ENCODE peak calls at places on chromosomes 12 and 14, in five cellular contexts. Z is H1, K is H9, A is mesenchymal stem cell, J is trophoblast cell. S is an unnamed sample.

GRCh38 chr14:49634547-49635334 is at the start of gene DNAAF2:
- DNase-seq in K (peak), Z (peak), J (peak), A (peak), S (peak)

GRCh38 chr14:104574978-104575377 is 4.6 kb upstream of the C14orf180 start:
- DNase-seq in A (no peak), Z (no peak), J (no peak), K (no peak), S (no peak)

GRCh38 chr14:60324837-60325236 is 75.8 kb downstream of the PPM1A start:
- DNase-seq in A (no peak), J (no peak), Z (no peak), K (no peak), S (no peak)

GRCh38 chr12:21774358-21775129 is at the start of gene KCNJ8:
- DNase-seq in K (peak), J (no peak), Z (peak), A (peak), S (peak)

GRCh38 chr14:63542231-63542999 is 762 bp downstream of the PPP2R5E start:
- DNase-seq in J (peak), K (peak), A (peak), Z (peak), S (peak)

GRCh38 chr14:31947076-31947475 is 130.0 kb upstream of the ARHGAP5 start:
- DNase-seq in K (no peak), J (peak), Z (no peak), A (no peak), S (no peak)

GRCh38 chr12:125454786-125455450 is 389.7 kb downstream of the AACS start:
- DNase-seq in Z (no peak), J (no peak), A (no peak), K (no peak), S (peak)

GRCh38 chr12:16564675-16565074 is 41.3 kb downstream of the LMO3 start:
- DNase-seq in A (no peak), Z (no peak), J (no peak), K (no peak), S (no peak)

GRCh38 chr12:68856510-68856909 is 48.5 kb downstream of the MDM2 start:
- DNase-seq in J (no peak), K (no peak), Z (no peak), A (no peak), S (no peak)

GRCh38 chr14:61749867-61750266 is 12.4 kb upstream of the SNAPC1 start:
- DNase-seq in A (peak), K (no peak), J (no peak), Z (no peak), S (no peak)

GRCh38 chr14:45426685-45427282 is 173.8 kb upstream of the MIS18BP1 start:
- DNase-seq in K (peak), A (peak), J (peak), Z (no peak), S (peak)

GRCh38 chr14:102591372-102591943 is 991 bp upstream of the RCOR1 start:
- DNase-seq in K (no peak), Z (peak), J (no peak), A (peak), S (no peak)

GRCh38 chr12:68483592-68484373 is 126.9 kb upstream of the RAP1B start:
- DNase-seq in K (no peak), Z (no peak), A (peak), J (no peak), S (no peak)

GRCh38 chr14:61462566-61463195 is 141.3 kb downstream of the PRKCH start:
- DNase-seq in Z (peak), J (no peak), K (no peak), A (peak), S (no peak)

GRCh38 chr14:57295261-57295660 is 26.5 kb downstream of the AP5M1 start:
- DNase-seq in A (no peak), J (no peak), Z (no peak), K (no peak), S (no peak)

GRCh38 chr12:108446766-108447165 is 68.3 kb upstream of the FICD start:
- DNase-seq in K (no peak), A (peak), J (peak), Z (no peak), S (no peak)

GRCh38 chr12:6372403-6373003 is 2.9 kb downstream of the SCNN1A start:
- DNase-seq in A (peak), Z (no peak), K (no peak), J (peak), S (no peak)

GRCh38 chr12:65875635-65876034 is 51.4 kb downstream of the HMGA2 start:
- DNase-seq in K (no peak), Z (no peak), J (no peak), A (peak), S (no peak)

GRCh38 chr12:75816892-75817291 is 214.7 kb downstream of the PHLDA1 start:
- DNase-seq in A (peak), J (no peak), Z (no peak), K (no peak), S (no peak)

GRCh38 chr12:46494424-46494823 is 121.9 kb upstream of the SLC38A2 start:
- DNase-seq in Z (no peak), K (no peak), J (peak), A (peak), S (peak)

GRCh38 chr12:49549735-49550710 is 11.2 kb downstream of the KCNH3 start:
- DNase-seq in A (no peak), K (no peak), J (no peak), Z (no peak), S (no peak)

DNA sequence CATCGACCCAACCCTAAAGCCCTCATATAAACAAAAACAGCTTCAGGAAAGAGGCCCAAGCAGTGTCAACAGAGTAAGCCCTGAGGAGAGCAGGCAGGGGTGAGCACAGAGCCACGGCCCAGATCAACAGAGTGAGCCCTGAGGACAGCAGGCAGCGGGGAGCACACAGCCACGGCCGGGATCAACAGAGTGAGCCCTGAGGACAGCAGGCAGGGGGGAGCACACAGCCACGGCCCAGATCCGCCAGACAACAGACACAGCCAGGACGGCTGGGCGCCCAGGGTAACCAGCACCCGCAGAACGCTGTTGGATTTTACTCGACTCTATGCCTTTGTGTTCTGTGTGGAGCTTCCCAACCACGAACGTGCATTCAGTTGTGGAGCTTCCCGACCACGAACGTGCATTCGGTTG is 15.0 kb downstream of the CCDC85C start:
- DNase-seq in J (peak), A (peak), K (no peak), Z (no peak), S (no peak)
- H3K23ac ChIP-seq in J (no peak), A (no peak), K (no peak), Z (no peak), S (peak)

GRCh38 chr12:8970432-8970831 is 18.9 kb upstream of the KLRG1 start:
- DNase-seq in K (no peak), J (no peak), A (no peak), Z (no peak), S (no peak)
- H3K14ac ChIP-seq in K (no peak), J (no peak), A (no peak), Z (no peak), S (no peak)

GRCh38 chr14:55954108-55954507 is 164.1 kb upstream of the PELI2 start:
- DNase-seq in A (no peak), J (peak), K (no peak), Z (no peak), S (no peak)

GRCh38 chr14:55955175-55955574 is 163.0 kb upstream of the PELI2 start:
- DNase-seq in K (no peak), Z (no peak), A (no peak), J (no peak), S (no peak)

GRCh38 chr14:55949708-55950107 is 168.5 kb upstream of the PELI2 start:
- DNase-seq in A (no peak), J (no peak), Z (no peak), K (no peak), S (no peak)

GRCh38 chr14:55948399-55948798 is 169.8 kb upstream of the PELI2 start:
- DNase-seq in Z (no peak), A (no peak), J (no peak), K (no peak), S (no peak)

GRCh38 chr14:55951366-55952206 is 166.6 kb upstream of the PELI2 start:
- DNase-seq in K (no peak), J (no peak), Z (no peak), A (no peak), S (peak)
- H2BK12ac ChIP-seq in K (no peak), J (no peak), Z (no peak), A (no peak), S (no peak)

DNA sequence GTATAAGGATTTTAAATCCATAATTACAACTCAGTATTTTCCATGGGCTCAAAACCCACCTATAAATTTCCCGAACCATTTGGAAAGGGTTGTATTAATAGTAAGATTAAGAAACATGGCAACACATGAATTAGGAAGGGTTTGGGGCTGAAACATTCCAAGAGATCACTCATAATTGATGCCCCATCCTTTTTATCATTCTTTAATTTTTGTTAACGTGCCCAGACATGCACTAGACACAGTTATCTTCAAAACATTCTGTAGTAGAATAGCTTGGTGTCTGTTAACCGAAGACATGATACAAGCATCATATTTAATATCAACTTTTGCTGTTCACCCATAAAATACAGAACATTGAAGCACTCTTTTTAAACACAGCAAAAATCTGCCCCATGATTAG is 106.8 kb upstream of the FRMD6 start:
- DNase-seq in A (no peak), K (no peak), Z (no peak), J (no peak), S (no peak)
- H3K23ac ChIP-seq in A (no peak), K (no peak), Z (no peak), J (no peak), S (no peak)

GRCh38 chr12:128286970-128287369 is 20.0 kb downstream of the TMEM132C start:
- DNase-seq in Z (no peak), J (peak), A (no peak), K (no peak), S (no peak)
- H3K14ac ChIP-seq in Z (no peak), J (no peak), A (no peak), K (no peak), S (no peak)

GRCh38 chr12:44162961-44163360 is 327.1 kb downstream of the TMEM117 start:
- DNase-seq in K (no peak), Z (no peak), J (no peak), A (no peak), S (no peak)
- H2BK12ac ChIP-seq in K (no peak), Z (no peak), J (no peak), A (no peak), S (no peak)

DNA sequence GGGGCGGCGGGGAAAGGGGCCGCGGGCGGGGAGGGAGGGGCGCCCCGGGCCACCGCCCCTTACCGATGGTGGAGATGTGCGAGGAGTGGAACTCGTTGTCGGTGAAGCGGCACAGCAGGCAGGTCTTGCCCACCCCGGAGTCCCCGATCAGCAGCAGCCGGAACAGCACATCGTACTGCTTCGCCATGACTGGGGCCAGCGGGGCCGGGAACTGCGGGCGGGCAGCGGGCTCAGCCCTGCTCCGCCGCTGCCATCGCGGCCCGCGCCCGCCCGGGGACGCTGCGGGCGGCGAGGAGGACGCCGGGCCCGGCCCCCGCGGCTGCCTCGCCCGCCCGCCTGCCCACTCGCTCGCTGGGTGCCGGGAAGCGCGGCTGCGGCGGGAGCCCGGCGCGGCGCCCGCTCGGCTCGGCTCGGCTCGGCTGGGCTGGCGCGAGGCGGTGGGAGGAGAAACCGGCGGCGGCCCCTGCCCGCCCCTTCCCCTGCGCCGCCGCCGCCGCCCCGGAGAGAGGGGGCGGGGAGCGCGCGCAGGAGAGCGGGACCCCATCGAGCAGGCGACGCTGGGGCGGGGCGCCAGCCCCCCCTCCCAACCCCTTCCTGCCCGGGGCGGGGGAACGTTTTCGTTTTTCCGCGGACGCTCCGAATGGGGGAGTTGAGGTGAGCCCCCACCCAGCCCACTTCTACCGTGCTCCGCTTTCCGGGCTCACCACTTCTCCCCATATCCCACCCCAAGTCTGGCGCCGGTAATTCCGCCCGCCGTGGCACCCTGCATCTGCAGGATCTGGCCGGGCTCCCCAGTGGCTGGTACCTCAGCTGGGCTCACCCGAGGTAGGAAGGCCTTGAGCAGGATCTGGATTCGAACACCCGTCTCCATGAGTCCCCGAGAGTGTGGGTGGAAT is at the start of gene RAB15:
- DNase-seq in K (no peak), A (peak), Z (no peak), J (peak), S (no peak)
- H3K23ac ChIP-seq in K (no peak), A (no peak), Z (no peak), J (no peak), S (peak)

GRCh38 chr14:50658203-50658602 is 9.9 kb downstream of the SAV1 start:
- DNase-seq in J (peak), A (peak), K (no peak), Z (no peak), S (no peak)
- H3K14ac ChIP-seq in J (no peak), A (no peak), K (no peak), Z (no peak), S (no peak)

DNA sequence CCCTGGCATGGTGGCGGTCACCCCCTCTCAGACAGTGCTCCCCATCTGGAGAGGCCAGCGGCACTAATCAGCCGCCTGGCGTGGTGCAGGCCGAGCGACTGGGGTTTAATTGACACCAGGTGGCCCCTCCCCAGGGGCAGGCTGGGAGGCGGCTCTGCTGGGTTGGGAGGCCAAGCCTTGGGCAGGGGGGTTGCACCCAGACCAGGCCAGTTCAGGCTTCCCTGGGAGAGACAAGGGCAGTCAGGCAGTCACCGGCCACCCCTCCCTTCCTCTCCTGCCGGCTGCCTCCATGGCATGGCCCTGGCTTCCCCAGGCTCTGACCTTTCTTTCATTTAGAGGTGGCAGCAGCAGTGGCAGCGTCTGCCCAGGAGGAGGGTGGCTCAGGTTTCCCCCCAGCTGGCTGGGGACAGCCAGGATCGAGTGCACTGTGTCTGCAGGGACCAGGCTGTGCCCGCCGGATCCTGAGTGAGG is 78.1 kb upstream of the NOS1 start:
- DNase-seq in K (peak), J (no peak), A (no peak), Z (peak), S (no peak)
- H2BK12ac ChIP-seq in K (no peak), J (no peak), A (no peak), Z (no peak), S (no peak)

GRCh38 chr12:116423053-116423452 is 136.1 kb upstream of the MAP1LC3B2 start:
- DNase-seq in J (peak), Z (no peak), A (peak), K (no peak), S (no peak)
- H3K23ac ChIP-seq in J (no peak), Z (no peak), A (no peak), K (no peak), S (no peak)

S was measured in neuronal stem cell.